ENCODE peak calls at places on chromosome 13, in six cellular contexts. I, Z, L, D, Q and G are unnamed samples.

GRCh38 chr13:76687467-76687866 is 198.7 kb downstream of the KCTD12 start:
- DNase-seq in I (no peak), Z (no peak), L (no peak), D (no peak), Q (no peak), G (no peak)

GRCh38 chr13:45419945-45420344 is 1.8 kb upstream of the SLC25A30 start:
- DNase-seq in I (no peak), Z (no peak), L (no peak), D (no peak), Q (no peak), G (no peak)

GRCh38 chr13:114264886-114265611 is 16.4 kb upstream of the UPF3A start:
- DNase-seq in I (no peak), Z (no peak), L (no peak), D (no peak), Q (no peak), G (no peak)

GRCh38 chr13:50238922-50239321 is 223.7 kb downstream of the KCNRG start:
- DNase-seq in I (no peak), Z (no peak), L (no peak), D (no peak), Q (no peak), G (no peak)

GRCh38 chr13:48184260-48184659 is 48.7 kb upstream of the ITM2B start:
- DNase-seq in I (no peak), Z (no peak), L (no peak), D (no peak), Q (no peak), G (no peak)

GRCh38 chr13:49633687-49634086 is 5.4 kb downstream of the ARL11 start:
- DNase-seq in I (no peak), Z (no peak), L (no peak), D (no peak), Q (no peak), G (no peak)

GRCh38 chr13:25584975-25585374 is 213.2 kb downstream of the ATP8A2 start:
- DNase-seq in I (no peak), Z (no peak), L (no peak), D (no peak), Q (no peak), G (no peak)

GRCh38 chr13:44576396-44577235 is 486 bp upstream of the TSC22D1 start:
- DNase-seq in I (peak), Z (no peak), L (no peak), D (peak), Q (no peak), G (peak)

GRCh38 chr13:33582121-33582520 is 235.8 kb upstream of the RFC3 start:
- DNase-seq in I (no peak), Z (no peak), L (no peak), D (no peak), Q (no peak), G (no peak)

GRCh38 chr13:23411706-23412105 is 21.8 kb downstream of the SACS start:
- DNase-seq in I (no peak), Z (peak), L (no peak), D (no peak), Q (no peak), G (no peak)

GRCh38 chr13:112828756-112829155 is 138.9 kb downstream of the ATP11A start:
- DNase-seq in I (no peak), Z (no peak), L (no peak), D (no peak), Q (no peak), G (no peak)

GRCh38 chr13:74084375-74084902 is 49.8 kb downstream of the KLF12 start:
- DNase-seq in I (no peak), Z (no peak), L (no peak), D (no peak), Q (no peak), G (no peak)

GRCh38 chr13:48644141-48644540 is 9.6 kb upstream of the CYSLTR2 start:
- DNase-seq in I (no peak), Z (no peak), L (no peak), D (no peak), Q (no peak), G (no peak)

GRCh38 chr13:98950705-98951104 is 27.2 kb downstream of the DOCK9 start:
- DNase-seq in I (no peak), Z (no peak), L (no peak), D (no peak), Q (no peak), G (no peak)
- TF ChIP-seq TAF1 in I (no peak), Z (no peak), L (no peak), D (no peak), Q (no peak), G (no peak)

GRCh38 chr13:29436291-29436690 is 159.2 kb downstream of the SLC7A1 start:
- DNase-seq in I (no peak), Z (no peak), L (no peak), D (no peak), Q (no peak), G (no peak)
- TF ChIP-seq POLR2A in I (no peak), Z (no peak), L (no peak), D (no peak), Q (no peak), G (no peak)

DNA sequence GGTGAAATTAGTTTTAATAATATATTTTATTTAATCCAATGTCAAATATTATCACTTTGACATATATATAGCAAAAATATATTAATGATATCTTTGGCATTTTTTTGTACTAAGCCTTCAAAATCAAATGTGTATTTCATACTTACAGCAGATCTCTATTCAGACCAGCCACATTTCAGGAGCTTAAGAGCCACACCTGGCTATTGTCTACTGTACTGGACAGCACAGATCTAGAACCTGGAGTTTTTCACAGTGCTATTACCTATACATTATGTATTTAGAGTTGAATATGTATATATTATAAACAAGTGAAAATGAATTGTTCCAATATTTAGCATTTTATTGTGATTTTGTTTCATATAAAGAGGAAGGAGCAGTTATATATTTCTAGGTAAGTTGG is 486.3 kb downstream of the DIAPH3 start:
- DNase-seq in I (no peak), Z (no peak), L (no peak), D (no peak), Q (no peak), G (no peak)
- TF ChIP-seq TAF1 in I (no peak), Z (no peak), L (no peak), D (no peak), Q (no peak), G (no peak)

GRCh38 chr13:102293723-102294122 is 108.1 kb downstream of the FGF14 start:
- DNase-seq in I (no peak), Z (no peak), L (no peak), D (no peak), Q (no peak), G (no peak)
- TF ChIP-seq POLR2A in I (no peak), Z (no peak), L (no peak), D (no peak), Q (no peak), G (no peak)